ENCODE peak calls at places on chromosome 7, in ten cellular contexts. One of them, this sample, is unnamed.

GRCh38 chr7:29808075-29808786 is 1.9 kb downstream of the WIPF3 start:
- DNase-seq in lung: no peak
- DNase-seq in cardiac muscle cell: no peak
- DNase-seq in A549: no peak
- DNase-seq in AG09309: no peak
- DNase-seq in HCT116: no peak
- DNase-seq in GM12865: no peak
- DNase-seq in breast epithelium: no peak
- DNase-seq in AG04449: no peak
- DNase-seq in H1: no peak
- DNase-seq in this sample: no peak

GRCh38 chr7:20784311-20785210 is 2.1 kb downstream of the SP8 start:
- DNase-seq in lung: no peak
- DNase-seq in cardiac muscle cell: no peak
- DNase-seq in A549: peak
- DNase-seq in AG09309: no peak
- DNase-seq in HCT116: no peak
- DNase-seq in GM12865: no peak
- DNase-seq in breast epithelium: no peak
- DNase-seq in AG04449: no peak
- DNase-seq in H1: no peak
- DNase-seq in this sample: peak

GRCh38 chr7:137020351-137020750 is 151.9 kb downstream of the CHRM2 start:
- DNase-seq in lung: no peak
- DNase-seq in cardiac muscle cell: no peak
- DNase-seq in A549: no peak
- DNase-seq in AG09309: no peak
- DNase-seq in HCT116: no peak
- DNase-seq in GM12865: no peak
- DNase-seq in breast epithelium: no peak
- DNase-seq in AG04449: no peak
- DNase-seq in H1: no peak
- DNase-seq in this sample: no peak

GRCh38 chr7:41928781-41929180 is 225.9 kb upstream of the INHBA start:
- DNase-seq in lung: no peak
- DNase-seq in cardiac muscle cell: no peak
- DNase-seq in A549: no peak
- DNase-seq in AG09309: no peak
- DNase-seq in HCT116: no peak
- DNase-seq in GM12865: no peak
- DNase-seq in breast epithelium: no peak
- DNase-seq in AG04449: no peak
- DNase-seq in H1: no peak
- DNase-seq in this sample: no peak

GRCh38 chr7:107938448-107939250 is 47.7 kb downstream of the DLD start:
- DNase-seq in lung: no peak
- DNase-seq in cardiac muscle cell: peak
- DNase-seq in A549: no peak
- DNase-seq in AG09309: no peak
- DNase-seq in HCT116: no peak
- DNase-seq in GM12865: no peak
- DNase-seq in breast epithelium: no peak
- DNase-seq in AG04449: no peak
- DNase-seq in H1: no peak
- DNase-seq in this sample: no peak

GRCh38 chr7:139734395-139734794 is 43.4 kb downstream of the HIPK2 start:
- DNase-seq in lung: no peak
- DNase-seq in cardiac muscle cell: peak
- DNase-seq in A549: peak
- DNase-seq in AG09309: peak
- DNase-seq in HCT116: no peak
- DNase-seq in GM12865: no peak
- DNase-seq in breast epithelium: no peak
- DNase-seq in AG04449: peak
- DNase-seq in H1: no peak
- DNase-seq in this sample: no peak

GRCh38 chr7:26863504-26864308 is 684 bp downstream of the SKAP2 start:
- DNase-seq in lung: no peak
- DNase-seq in cardiac muscle cell: peak
- DNase-seq in A549: peak
- DNase-seq in AG09309: no peak
- DNase-seq in HCT116: peak
- DNase-seq in GM12865: peak
- DNase-seq in breast epithelium: no peak
- DNase-seq in AG04449: no peak
- DNase-seq in H1: no peak
- DNase-seq in this sample: no peak

GRCh38 chr7:47327698-47328391 is 254.1 kb downstream of the TNS3 start:
- DNase-seq in lung: peak
- DNase-seq in cardiac muscle cell: peak
- DNase-seq in A549: no peak
- DNase-seq in AG09309: peak
- DNase-seq in HCT116: no peak
- DNase-seq in GM12865: no peak
- DNase-seq in breast epithelium: peak
- DNase-seq in AG04449: no peak
- DNase-seq in H1: peak
- DNase-seq in this sample: no peak

GRCh38 chr7:78863248-78863647 is 590.2 kb downstream of the MAGI2 start:
- DNase-seq in lung: no peak
- DNase-seq in cardiac muscle cell: no peak
- DNase-seq in A549: no peak
- DNase-seq in AG09309: no peak
- DNase-seq in HCT116: no peak
- DNase-seq in GM12865: no peak
- DNase-seq in breast epithelium: no peak
- DNase-seq in AG04449: no peak
- DNase-seq in H1: no peak
- DNase-seq in this sample: no peak

GRCh38 chr7:25970381-25970780 is 181.6 kb upstream of the NFE2L3 start:
- DNase-seq in lung: no peak
- DNase-seq in cardiac muscle cell: no peak
- DNase-seq in A549: no peak
- DNase-seq in AG09309: no peak
- DNase-seq in HCT116: no peak
- DNase-seq in GM12865: no peak
- DNase-seq in breast epithelium: no peak
- DNase-seq in AG04449: no peak
- DNase-seq in H1: no peak
- DNase-seq in this sample: no peak

GRCh38 chr7:3154881-3155494 is 111.3 kb upstream of the CARD11 start:
- DNase-seq in lung: no peak
- DNase-seq in cardiac muscle cell: peak
- DNase-seq in A549: peak
- DNase-seq in AG09309: peak
- DNase-seq in HCT116: peak
- DNase-seq in GM12865: peak
- DNase-seq in breast epithelium: no peak
- DNase-seq in AG04449: no peak
- DNase-seq in H1: no peak
- DNase-seq in this sample: peak

GRCh38 chr7:108030536-108030935 is 27.6 kb upstream of the LAMB1 start:
- DNase-seq in lung: no peak
- DNase-seq in cardiac muscle cell: no peak
- DNase-seq in A549: no peak
- DNase-seq in AG09309: no peak
- DNase-seq in HCT116: no peak
- DNase-seq in GM12865: no peak
- DNase-seq in breast epithelium: no peak
- DNase-seq in AG04449: no peak
- DNase-seq in H1: no peak
- DNase-seq in this sample: no peak

GRCh38 chr7:3092468-3092867 is 48.8 kb upstream of the CARD11 start:
- DNase-seq in lung: no peak
- DNase-seq in cardiac muscle cell: no peak
- DNase-seq in A549: no peak
- DNase-seq in AG09309: no peak
- DNase-seq in HCT116: no peak
- DNase-seq in GM12865: peak
- DNase-seq in breast epithelium: no peak
- DNase-seq in AG04449: no peak
- DNase-seq in H1: no peak
- DNase-seq in this sample: no peak

GRCh38 chr7:24401628-24402593 is 117.9 kb downstream of the NPY start:
- DNase-seq in lung: no peak
- DNase-seq in cardiac muscle cell: peak
- DNase-seq in A549: peak
- DNase-seq in AG09309: no peak
- DNase-seq in HCT116: peak
- DNase-seq in GM12865: peak
- DNase-seq in breast epithelium: no peak
- DNase-seq in AG04449: no peak
- DNase-seq in H1: no peak
- DNase-seq in this sample: no peak

GRCh38 chr7:124459101-124460052 is 306.2 kb downstream of the GPR37 start:
- DNase-seq in lung: no peak
- DNase-seq in cardiac muscle cell: no peak
- DNase-seq in A549: peak
- DNase-seq in AG09309: no peak
- DNase-seq in HCT116: no peak
- DNase-seq in GM12865: no peak
- DNase-seq in breast epithelium: no peak
- DNase-seq in AG04449: peak
- DNase-seq in H1: no peak
- DNase-seq in this sample: no peak

GRCh38 chr7:98110249-98111022 is 3.8 kb downstream of the LMTK2 start:
- DNase-seq in lung: peak
- DNase-seq in cardiac muscle cell: peak
- DNase-seq in A549: peak
- DNase-seq in AG09309: no peak
- DNase-seq in HCT116: no peak
- DNase-seq in GM12865: no peak
- DNase-seq in breast epithelium: no peak
- DNase-seq in AG04449: no peak
- DNase-seq in H1: no peak
- DNase-seq in this sample: no peak

GRCh38 chr7:120941064-120941463 is 9.5 kb upstream of the ING3 start:
- DNase-seq in lung: no peak
- DNase-seq in cardiac muscle cell: peak
- DNase-seq in A549: no peak
- DNase-seq in AG09309: no peak
- DNase-seq in HCT116: peak
- DNase-seq in GM12865: no peak
- DNase-seq in breast epithelium: no peak
- DNase-seq in AG04449: no peak
- DNase-seq in H1: no peak
- DNase-seq in this sample: no peak
- TF ChIP-seq CTCF in lung: no peak
- TF ChIP-seq CTCF in cardiac muscle cell: peak
- TF ChIP-seq CTCF in A549: peak
- TF ChIP-seq CTCF in AG09309: no peak
- TF ChIP-seq CTCF in HCT116: peak
- TF ChIP-seq CTCF in GM12865: no peak
- TF ChIP-seq CTCF in breast epithelium: no peak
- TF ChIP-seq CTCF in AG04449: no peak
- TF ChIP-seq CTCF in H1: no peak
- TF ChIP-seq CTCF in this sample: no peak

GRCh38 chr7:129698516-129699418 is 87.2 kb downstream of the NRF1 start:
- DNase-seq in lung: no peak
- DNase-seq in cardiac muscle cell: no peak
- DNase-seq in A549: no peak
- DNase-seq in AG09309: no peak
- DNase-seq in HCT116: peak
- DNase-seq in GM12865: no peak
- DNase-seq in breast epithelium: no peak
- DNase-seq in AG04449: no peak
- DNase-seq in H1: no peak
- DNase-seq in this sample: no peak
- H3K4me3 ChIP-seq in lung: no peak
- H3K4me3 ChIP-seq in cardiac muscle cell: no peak
- H3K4me3 ChIP-seq in A549: no peak
- H3K4me3 ChIP-seq in AG09309: no peak
- H3K4me3 ChIP-seq in HCT116: no peak
- H3K4me3 ChIP-seq in GM12865: no peak
- H3K4me3 ChIP-seq in breast epithelium: no peak
- H3K4me3 ChIP-seq in AG04449: no peak
- H3K4me3 ChIP-seq in H1: no peak
- H3K4me3 ChIP-seq in this sample: no peak

GRCh38 chr7:122010116-122010515 is 133.9 kb downstream of the AASS start:
- DNase-seq in lung: no peak
- DNase-seq in cardiac muscle cell: no peak
- DNase-seq in A549: no peak
- DNase-seq in AG09309: no peak
- DNase-seq in HCT116: no peak
- DNase-seq in GM12865: no peak
- DNase-seq in breast epithelium: no peak
- DNase-seq in AG04449: no peak
- DNase-seq in H1: no peak
- DNase-seq in this sample: no peak

GRCh38 chr7:122018032-122018431 is 126.0 kb downstream of the AASS start:
- DNase-seq in lung: no peak
- DNase-seq in cardiac muscle cell: no peak
- DNase-seq in A549: no peak
- DNase-seq in AG09309: no peak
- DNase-seq in HCT116: no peak
- DNase-seq in GM12865: no peak
- DNase-seq in breast epithelium: no peak
- DNase-seq in AG04449: no peak
- DNase-seq in H1: no peak
- DNase-seq in this sample: no peak

GRCh38 chr7:122013070-122013469 is 131.0 kb downstream of the AASS start:
- DNase-seq in lung: no peak
- DNase-seq in cardiac muscle cell: no peak
- DNase-seq in A549: no peak
- DNase-seq in AG09309: no peak
- DNase-seq in HCT116: no peak
- DNase-seq in GM12865: peak
- DNase-seq in breast epithelium: no peak
- DNase-seq in AG04449: no peak
- DNase-seq in H1: no peak
- DNase-seq in this sample: no peak

DNA sequence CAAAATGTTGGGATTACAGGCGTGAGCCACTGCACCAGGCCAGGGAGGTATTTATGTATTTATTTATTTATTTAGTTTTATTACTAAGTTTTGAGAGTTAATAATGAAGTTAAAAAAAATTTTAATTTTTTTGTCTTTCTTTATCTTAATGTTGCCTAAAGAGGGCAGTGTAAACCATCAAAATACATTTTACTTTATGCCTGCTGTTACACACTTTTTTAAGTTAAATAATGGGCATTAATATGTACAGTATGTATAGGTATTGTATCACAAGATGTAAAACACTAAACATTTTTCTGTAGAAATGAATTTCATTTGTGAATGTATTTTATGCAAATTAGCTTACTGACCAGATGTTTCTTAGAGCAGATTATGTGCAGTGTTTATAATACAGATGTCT is 129.4 kb downstream of the AASS start:
- DNase-seq in lung: no peak
- DNase-seq in cardiac muscle cell: peak
- DNase-seq in A549: no peak
- DNase-seq in AG09309: no peak
- DNase-seq in HCT116: no peak
- DNase-seq in GM12865: no peak
- DNase-seq in breast epithelium: no peak
- DNase-seq in AG04449: no peak
- DNase-seq in H1: no peak
- DNase-seq in this sample: no peak
- TF ChIP-seq CTCF in lung: no peak
- TF ChIP-seq CTCF in cardiac muscle cell: no peak
- TF ChIP-seq CTCF in A549: no peak
- TF ChIP-seq CTCF in AG09309: peak
- TF ChIP-seq CTCF in HCT116: peak
- TF ChIP-seq CTCF in GM12865: no peak
- TF ChIP-seq CTCF in breast epithelium: no peak
- TF ChIP-seq CTCF in AG04449: no peak
- TF ChIP-seq CTCF in H1: no peak
- TF ChIP-seq CTCF in this sample: no peak

GRCh38 chr7:68679456-68680234 is 918.6 kb upstream of the AUTS2 start:
- DNase-seq in lung: no peak
- DNase-seq in cardiac muscle cell: peak
- DNase-seq in A549: no peak
- DNase-seq in AG09309: no peak
- DNase-seq in HCT116: no peak
- DNase-seq in GM12865: no peak
- DNase-seq in breast epithelium: no peak
- DNase-seq in AG04449: no peak
- DNase-seq in H1: no peak
- DNase-seq in this sample: no peak
- H3K4me3 ChIP-seq in lung: no peak
- H3K4me3 ChIP-seq in cardiac muscle cell: no peak
- H3K4me3 ChIP-seq in A549: no peak
- H3K4me3 ChIP-seq in AG09309: no peak
- H3K4me3 ChIP-seq in HCT116: no peak
- H3K4me3 ChIP-seq in GM12865: no peak
- H3K4me3 ChIP-seq in breast epithelium: no peak
- H3K4me3 ChIP-seq in AG04449: no peak
- H3K4me3 ChIP-seq in H1: no peak
- H3K4me3 ChIP-seq in this sample: no peak

This sample was measured in WERI-Rb-1.